ENCODE peak calls at places on chromosomes 12 and 14, in four cellular contexts. One of them, this sample, is unnamed. For H3K9me3, the result is how much of the 10 kb centered on the place peaks cover.

GRCh38 chr14:24260026-24260779 is 2.8 kb downstream of the TGM1 start:
- DNase-seq in tibial artery: no peak
- DNase-seq in A549: no peak
- DNase-seq in hepatocyte: no peak
- DNase-seq in this sample: no peak

GRCh38 chr12:107917912-107918800 is 143.7 kb downstream of the ASCL4 start:
- DNase-seq in tibial artery: no peak
- DNase-seq in A549: peak
- DNase-seq in hepatocyte: peak
- DNase-seq in this sample: peak

GRCh38 chr14:99752486-99753121 is 40.6 kb upstream of the EML1 start:
- DNase-seq in tibial artery: no peak
- DNase-seq in A549: peak
- DNase-seq in hepatocyte: no peak
- DNase-seq in this sample: no peak

GRCh38 chr12:64672925-64673409 is 62.7 kb downstream of the RASSF3 start:
- DNase-seq in tibial artery: no peak
- DNase-seq in A549: peak
- DNase-seq in hepatocyte: peak
- DNase-seq in this sample: peak

GRCh38 chr14:74655597-74656389 is 43.8 kb upstream of the LTBP2 start:
- DNase-seq in tibial artery: no peak
- DNase-seq in A549: peak
- DNase-seq in hepatocyte: no peak
- DNase-seq in this sample: no peak

GRCh38 chr12:94596596-94596995 is 53.8 kb downstream of the TMCC3 start:
- DNase-seq in tibial artery: no peak
- DNase-seq in A549: no peak
- DNase-seq in hepatocyte: no peak
- DNase-seq in this sample: no peak

GRCh38 chr14:73662439-73663056 is 17.8 kb downstream of the DNAL1 start:
- DNase-seq in tibial artery: peak
- DNase-seq in A549: peak
- DNase-seq in hepatocyte: peak
- DNase-seq in this sample: no peak

GRCh38 chr12:49883065-49883464 is 20.6 kb downstream of the FAIM2 start:
- DNase-seq in tibial artery: no peak
- DNase-seq in A549: no peak
- DNase-seq in hepatocyte: no peak
- DNase-seq in this sample: no peak

GRCh38 chr14:69674546-69675245 is 63.3 kb downstream of the SUSD6 start:
- DNase-seq in tibial artery: no peak
- DNase-seq in A549: no peak
- DNase-seq in hepatocyte: no peak
- DNase-seq in this sample: no peak

GRCh38 chr12:42140901-42141300 is 3.8 kb downstream of the GXYLT1 start:
- DNase-seq in tibial artery: no peak
- DNase-seq in A549: peak
- DNase-seq in hepatocyte: peak
- DNase-seq in this sample: no peak

GRCh38 chr12:121026274-121027045 is 10.2 kb upstream of the C12orf43 start:
- DNase-seq in tibial artery: no peak
- DNase-seq in A549: no peak
- DNase-seq in hepatocyte: peak
- DNase-seq in this sample: no peak

GRCh38 chr12:118055144-118055557 is 5.8 kb downstream of the WSB2 start:
- DNase-seq in tibial artery: peak
- DNase-seq in A549: peak
- DNase-seq in hepatocyte: peak
- DNase-seq in this sample: peak

GRCh38 chr12:100564090-100564489 is 9.4 kb upstream of the GAS2L3 start:
- DNase-seq in tibial artery: no peak
- DNase-seq in A549: no peak
- DNase-seq in hepatocyte: no peak
- DNase-seq in this sample: no peak

GRCh38 chr12:42716521-42716920 is 127.0 kb upstream of the PRICKLE1 start:
- DNase-seq in tibial artery: peak
- DNase-seq in A549: no peak
- DNase-seq in hepatocyte: no peak
- DNase-seq in this sample: no peak

GRCh38 chr14:68718033-68718725 is 74.7 kb downstream of the ZFP36L1 start:
- DNase-seq in tibial artery: no peak
- DNase-seq in A549: peak
- DNase-seq in hepatocyte: no peak
- DNase-seq in this sample: peak

GRCh38 chr12:46260153-46260912 is 8.5 kb downstream of the SLC38A1 start:
- DNase-seq in tibial artery: no peak
- DNase-seq in A549: no peak
- DNase-seq in hepatocyte: peak
- DNase-seq in this sample: no peak

GRCh38 chr14:99531221-99532096 is 50.2 kb downstream of the CCNK start:
- DNase-seq in tibial artery: no peak
- DNase-seq in A549: no peak
- DNase-seq in hepatocyte: no peak
- DNase-seq in this sample: no peak

GRCh38 chr12:12333980-12334709 is 15.9 kb downstream of the MANSC1 start:
- DNase-seq in tibial artery: no peak
- DNase-seq in A549: peak
- DNase-seq in hepatocyte: peak
- DNase-seq in this sample: peak

GRCh38 chr14:88437659-88438058 is 52.2 kb downstream of the SPATA7 start:
- DNase-seq in tibial artery: no peak
- DNase-seq in A549: no peak
- DNase-seq in hepatocyte: no peak
- DNase-seq in this sample: no peak

GRCh38 chr14:77599894-77600293 is 16.5 kb downstream of the SPTLC2 start:
- DNase-seq in tibial artery: no peak
- DNase-seq in A549: no peak
- DNase-seq in hepatocyte: no peak
- DNase-seq in this sample: no peak

GRCh38 chr12:52517888-52518287 is 2.3 kb downstream of the KRT5 start:
- DNase-seq in tibial artery: no peak
- DNase-seq in A549: no peak
- DNase-seq in hepatocyte: no peak
- DNase-seq in this sample: no peak

GRCh38 chr12:101889216-101889752 is 11.9 kb downstream of the DRAM1 start:
- DNase-seq in tibial artery: no peak
- DNase-seq in A549: no peak
- DNase-seq in hepatocyte: no peak
- DNase-seq in this sample: no peak

GRCh38 chr12:120739031-120739762 is 13.6 kb downstream of the ACADS start:
- DNase-seq in tibial artery: no peak
- DNase-seq in A549: no peak
- DNase-seq in hepatocyte: no peak
- DNase-seq in this sample: no peak

GRCh38 chr14:22918519-22918808 is 485 bp downstream of the RBM23 start:
- DNase-seq in tibial artery: no peak
- DNase-seq in A549: no peak
- DNase-seq in hepatocyte: no peak
- DNase-seq in this sample: no peak
- H3K4me3 ChIP-seq in tibial artery: peak
- H3K4me3 ChIP-seq in A549: peak
- H3K4me3 ChIP-seq in hepatocyte: peak
- H3K4me3 ChIP-seq in this sample: peak

DNA sequence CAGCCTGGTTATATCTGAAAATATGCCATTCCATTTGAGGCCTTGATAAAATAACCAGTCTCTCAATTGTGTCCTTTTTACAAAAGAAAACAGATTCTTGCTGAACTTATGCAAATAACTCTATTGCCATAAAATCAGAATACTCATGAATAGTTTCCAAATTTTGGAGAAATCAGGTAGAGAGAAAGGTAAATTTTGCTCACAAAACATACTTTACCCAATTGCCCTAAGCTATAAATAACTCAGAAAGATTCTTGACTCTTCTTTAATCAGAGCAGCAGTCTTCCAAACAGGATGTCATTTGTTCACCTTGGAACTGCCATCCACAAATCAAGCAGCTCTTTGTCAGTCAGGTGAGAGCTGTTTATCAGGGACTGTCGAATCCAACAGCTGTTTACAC is 12.6 kb downstream of the ZNF26 start:
- DNase-seq in tibial artery: no peak
- DNase-seq in A549: no peak
- DNase-seq in hepatocyte: no peak
- DNase-seq in this sample: peak
- H3K9me3 ChIP-seq in tibial artery: half or more
- H3K9me3 ChIP-seq in A549: half or more
- H3K9me3 ChIP-seq in hepatocyte: half or more
- H3K9me3 ChIP-seq in this sample: half or more

DNA sequence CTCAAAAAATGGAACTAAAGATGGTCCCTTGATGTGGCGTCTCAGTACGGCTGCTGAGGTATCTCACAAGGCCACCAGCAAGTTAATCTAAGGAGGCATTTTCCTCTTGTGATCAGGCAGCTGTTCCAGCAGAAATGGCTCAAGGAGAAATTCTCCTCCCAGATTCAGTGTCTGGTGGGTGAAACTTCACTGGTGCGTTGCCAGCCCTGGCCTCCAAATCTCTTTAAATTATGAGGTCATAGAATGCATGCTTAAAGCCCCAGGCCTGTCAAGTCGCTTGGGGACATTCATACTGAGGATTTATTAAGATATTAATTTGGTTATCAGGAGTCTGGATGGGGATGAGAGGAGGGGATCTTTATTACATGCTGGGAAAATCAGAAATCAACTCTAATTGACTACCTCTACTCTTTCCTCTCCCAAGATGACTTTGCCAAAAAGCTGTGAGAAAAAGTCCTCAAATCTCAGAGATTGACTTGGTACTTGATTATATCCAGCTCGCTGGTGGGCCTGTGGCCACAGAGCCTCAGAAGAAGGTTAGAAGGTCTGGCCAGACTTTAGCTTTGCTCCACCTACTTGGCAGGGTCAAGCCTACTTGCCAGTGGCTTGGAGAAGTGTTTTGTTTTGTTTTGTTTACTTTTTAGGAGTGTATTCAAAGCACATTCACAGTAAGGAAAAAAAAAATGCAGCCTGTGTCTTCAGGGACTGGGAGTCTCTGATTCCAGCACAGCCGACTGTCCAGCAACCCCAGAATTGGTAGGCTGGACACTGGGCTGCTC is 73.1 kb downstream of the PPP2R5C start:
- DNase-seq in tibial artery: no peak
- DNase-seq in A549: peak
- DNase-seq in hepatocyte: no peak
- DNase-seq in this sample: no peak
- H3K4me3 ChIP-seq in tibial artery: no peak
- H3K4me3 ChIP-seq in A549: no peak
- H3K4me3 ChIP-seq in hepatocyte: no peak
- H3K4me3 ChIP-seq in this sample: no peak

GRCh38 chr12:104232609-104233280 is 17.2 kb downstream of the TXNRD1 start:
- DNase-seq in tibial artery: no peak
- DNase-seq in A549: no peak
- DNase-seq in hepatocyte: no peak
- DNase-seq in this sample: no peak

GRCh38 chr12:104230704-104231103 is 15.1 kb downstream of the TXNRD1 start:
- DNase-seq in tibial artery: no peak
- DNase-seq in A549: no peak
- DNase-seq in hepatocyte: no peak
- DNase-seq in this sample: no peak

GRCh38 chr12:104226672-104227071 is 11.1 kb downstream of the TXNRD1 start:
- DNase-seq in tibial artery: no peak
- DNase-seq in A549: no peak
- DNase-seq in hepatocyte: no peak
- DNase-seq in this sample: no peak

GRCh38 chr12:104234926-104235499 is 19.4 kb downstream of the TXNRD1 start:
- DNase-seq in tibial artery: no peak
- DNase-seq in A549: peak
- DNase-seq in hepatocyte: no peak
- DNase-seq in this sample: peak

DNA sequence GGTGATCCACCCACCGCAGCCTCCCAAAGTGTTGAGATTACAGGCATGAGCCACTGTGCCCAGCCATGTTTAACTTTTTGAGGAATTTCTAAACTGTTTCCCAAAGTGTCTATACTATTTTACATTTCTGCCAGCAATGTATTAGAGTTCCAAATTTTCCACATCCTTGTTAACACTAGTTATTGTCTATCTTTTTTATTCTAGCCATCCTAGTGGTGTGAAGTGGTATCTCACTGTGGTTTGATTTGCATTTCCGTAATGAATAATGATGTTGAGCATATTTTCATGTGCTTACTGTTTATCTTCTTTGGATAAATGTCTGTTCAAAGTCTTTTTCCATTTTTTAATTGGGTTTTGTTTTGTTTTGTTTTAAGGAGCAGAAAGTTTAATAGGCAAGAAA is 14.7 kb downstream of the TXNRD1 start:
- DNase-seq in tibial artery: no peak
- DNase-seq in A549: no peak
- DNase-seq in hepatocyte: no peak
- DNase-seq in this sample: no peak
- H3K9me3 ChIP-seq in tibial artery: under half
- H3K9me3 ChIP-seq in A549: under half
- H3K9me3 ChIP-seq in hepatocyte: under half
- H3K9me3 ChIP-seq in this sample: under half

GRCh38 chr14:38496092-38496491 is 240.2 kb upstream of the CLEC14A start:
- DNase-seq in tibial artery: no peak
- DNase-seq in A549: no peak
- DNase-seq in hepatocyte: no peak
- DNase-seq in this sample: no peak
- H3K4me3 ChIP-seq in tibial artery: no peak
- H3K4me3 ChIP-seq in A549: no peak
- H3K4me3 ChIP-seq in hepatocyte: no peak
- H3K4me3 ChIP-seq in this sample: no peak

GRCh38 chr14:40983604-40984003 is 623.1 kb upstream of the LRFN5 start:
- DNase-seq in tibial artery: no peak
- DNase-seq in A549: no peak
- DNase-seq in hepatocyte: no peak
- DNase-seq in this sample: no peak

GRCh38 chr14:40985584-40985983 is 621.1 kb upstream of the LRFN5 start:
- DNase-seq in tibial artery: no peak
- DNase-seq in A549: no peak
- DNase-seq in hepatocyte: no peak
- DNase-seq in this sample: no peak

GRCh38 chr14:40989260-40989659 is 617.4 kb upstream of the LRFN5 start:
- DNase-seq in tibial artery: no peak
- DNase-seq in A549: no peak
- DNase-seq in hepatocyte: no peak
- DNase-seq in this sample: no peak

GRCh38 chr14:40987481-40987880 is 619.2 kb upstream of the LRFN5 start:
- DNase-seq in tibial artery: no peak
- DNase-seq in A549: no peak
- DNase-seq in hepatocyte: no peak
- DNase-seq in this sample: no peak
- H3K9me3 ChIP-seq in tibial artery: under half
- H3K9me3 ChIP-seq in A549: under half
- H3K9me3 ChIP-seq in hepatocyte: under half
- H3K9me3 ChIP-seq in this sample: under half

GRCh38 chr14:65098586-65098985 is 3.7 kb downstream of the MAX start:
- DNase-seq in tibial artery: no peak
- DNase-seq in A549: no peak
- DNase-seq in hepatocyte: no peak
- DNase-seq in this sample: peak
- H3K4me3 ChIP-seq in tibial artery: no peak
- H3K4me3 ChIP-seq in A549: no peak
- H3K4me3 ChIP-seq in hepatocyte: no peak
- H3K4me3 ChIP-seq in this sample: peak

GRCh38 chr12:484096-484495 is 24.4 kb downstream of the B4GALNT3 start:
- DNase-seq in tibial artery: no peak
- DNase-seq in A549: no peak
- DNase-seq in hepatocyte: no peak
- DNase-seq in this sample: no peak
- H3K9me3 ChIP-seq in tibial artery: under half
- H3K9me3 ChIP-seq in A549: under half
- H3K9me3 ChIP-seq in hepatocyte: under half
- H3K9me3 ChIP-seq in this sample: under half

This sample was measured in OCI-LY7.